ENCODE peak calls at places on chromosomes 6 and 20, in five cellular contexts. One of them, this sample, is unnamed.
A peak's percentile ranks its signal among the peaks of the same experiment; 100 is the strongest.

GRCh38 chr6:116287668-116288282 is 8.0 kb upstream of the TSPYL1 start:
- DNase-seq in mesendoderm: peak; percentile 71
- DNase-seq in H9: no peak
- DNase-seq in mesenchymal stem cell: peak; percentile 70
- DNase-seq in IMR-90: peak; percentile 74
- DNase-seq in this sample: peak; percentile 46

GRCh38 chr6:130322673-130323268 is 43.0 kb upstream of the TMEM200A start:
- DNase-seq in mesendoderm: peak; percentile 59
- DNase-seq in H9: no peak
- DNase-seq in mesenchymal stem cell: peak; percentile 70
- DNase-seq in IMR-90: peak; percentile 82
- DNase-seq in this sample: peak; percentile 39

GRCh38 chr20:47124235-47124717 is 229.6 kb downstream of the EYA2 start:
- DNase-seq in mesendoderm: no peak
- DNase-seq in H9: no peak
- DNase-seq in mesenchymal stem cell: no peak
- DNase-seq in IMR-90: no peak
- DNase-seq in this sample: no peak

GRCh38 chr6:157285422-157285779 is 37.9 kb downstream of the TMEM242 start:
- DNase-seq in mesendoderm: no peak
- DNase-seq in H9: no peak
- DNase-seq in mesenchymal stem cell: no peak
- DNase-seq in IMR-90: no peak
- DNase-seq in this sample: no peak

GRCh38 chr6:125191916-125192609 is 38.5 kb downstream of the TPD52L1 start:
- DNase-seq in mesendoderm: peak; percentile 95
- DNase-seq in H9: peak; percentile 80
- DNase-seq in mesenchymal stem cell: peak; percentile 79
- DNase-seq in IMR-90: peak; percentile 88
- DNase-seq in this sample: peak; percentile 31

GRCh38 chr6:151075005-151075404 is 164.8 kb upstream of the AKAP12 start:
- DNase-seq in mesendoderm: no peak
- DNase-seq in H9: no peak
- DNase-seq in mesenchymal stem cell: no peak
- DNase-seq in IMR-90: no peak
- DNase-seq in this sample: no peak

GRCh38 chr6:123393333-123393732 is 243.4 kb downstream of the TRDN start:
- DNase-seq in mesendoderm: peak; percentile 22
- DNase-seq in H9: no peak
- DNase-seq in mesenchymal stem cell: peak; percentile 35
- DNase-seq in IMR-90: no peak
- DNase-seq in this sample: no peak

GRCh38 chr6:103534107-103534506 is 1325.6 kb downstream of the HACE1 start:
- DNase-seq in mesendoderm: no peak
- DNase-seq in H9: no peak
- DNase-seq in mesenchymal stem cell: no peak
- DNase-seq in IMR-90: no peak
- DNase-seq in this sample: no peak

GRCh38 chr6:170149681-170150589 is 140.9 kb downstream of the DLL1 start:
- DNase-seq in mesendoderm: no peak
- DNase-seq in H9: no peak
- DNase-seq in mesenchymal stem cell: no peak
- DNase-seq in IMR-90: no peak
- DNase-seq in this sample: no peak

GRCh38 chr6:27290065-27290849 is 21.8 kb downstream of the POM121L2 start:
- DNase-seq in mesendoderm: peak; percentile 98
- DNase-seq in H9: peak; percentile 79
- DNase-seq in mesenchymal stem cell: no peak
- DNase-seq in IMR-90: peak; percentile 63
- DNase-seq in this sample: no peak

GRCh38 chr20:41085606-41086005 is 51.7 kb upstream of the PLCG1 start:
- DNase-seq in mesendoderm: no peak
- DNase-seq in H9: no peak
- DNase-seq in mesenchymal stem cell: no peak
- DNase-seq in IMR-90: no peak
- DNase-seq in this sample: no peak

GRCh38 chr20:38250607-38251006 is 9.9 kb downstream of the KIAA1755 start:
- DNase-seq in mesendoderm: no peak
- DNase-seq in H9: peak; percentile 40
- DNase-seq in mesenchymal stem cell: no peak
- DNase-seq in IMR-90: no peak
- DNase-seq in this sample: no peak

GRCh38 chr6:137767931-137768690 is 98.9 kb upstream of the TNFAIP3 start:
- DNase-seq in mesendoderm: no peak
- DNase-seq in H9: no peak
- DNase-seq in mesenchymal stem cell: peak; percentile 84
- DNase-seq in IMR-90: peak; percentile 64
- DNase-seq in this sample: no peak

GRCh38 chr6:73240730-73241129 is 15.4 kb upstream of the KHDC1L start:
- DNase-seq in mesendoderm: no peak
- DNase-seq in H9: no peak
- DNase-seq in mesenchymal stem cell: no peak
- DNase-seq in IMR-90: no peak
- DNase-seq in this sample: no peak

GRCh38 chr6:43282636-43283513 is 15.2 kb upstream of the SLC22A7 start:
- DNase-seq in mesendoderm: no peak
- DNase-seq in H9: no peak
- DNase-seq in mesenchymal stem cell: no peak
- DNase-seq in IMR-90: no peak
- DNase-seq in this sample: no peak

GRCh38 chr6:127484207-127484858 is 25.1 kb upstream of the KIAA0408 start:
- DNase-seq in mesendoderm: no peak
- DNase-seq in H9: no peak
- DNase-seq in mesenchymal stem cell: peak; percentile 65
- DNase-seq in IMR-90: peak; percentile 70
- DNase-seq in this sample: no peak

GRCh38 chr20:23412026-23412425 is 9.3 kb downstream of the NAPB start:
- DNase-seq in mesendoderm: peak; percentile 78
- DNase-seq in H9: no peak
- DNase-seq in mesenchymal stem cell: peak; percentile 65
- DNase-seq in IMR-90: peak; percentile 7
- DNase-seq in this sample: no peak

GRCh38 chr6:52361347-52361944 is 505 bp upstream of the PAQR8 start:
- DNase-seq in mesendoderm: peak; percentile 7
- DNase-seq in H9: no peak
- DNase-seq in mesenchymal stem cell: peak; percentile 70
- DNase-seq in IMR-90: peak; percentile 4
- DNase-seq in this sample: no peak

GRCh38 chr20:20075032-20075431 is 22.7 kb downstream of the CFAP61 start:
- DNase-seq in mesendoderm: no peak
- DNase-seq in H9: no peak
- DNase-seq in mesenchymal stem cell: no peak
- DNase-seq in IMR-90: no peak
- DNase-seq in this sample: no peak

GRCh38 chr6:25971187-25971811 is 8.7 kb downstream of the TRIM38 start:
- DNase-seq in mesendoderm: peak; percentile 86
- DNase-seq in H9: no peak
- DNase-seq in mesenchymal stem cell: peak; percentile 92
- DNase-seq in IMR-90: peak; percentile 92
- DNase-seq in this sample: no peak

GRCh38 chr6:133761706-133762105 is 127.2 kb upstream of the TCF21 start:
- DNase-seq in mesendoderm: no peak
- DNase-seq in H9: no peak
- DNase-seq in mesenchymal stem cell: peak; percentile 63
- DNase-seq in IMR-90: peak; percentile 81
- DNase-seq in this sample: no peak

GRCh38 chr20:10510216-10510615 is 75.1 kb downstream of the SLX4IP start:
- DNase-seq in mesendoderm: no peak
- DNase-seq in H9: no peak
- DNase-seq in mesenchymal stem cell: no peak
- DNase-seq in IMR-90: no peak
- DNase-seq in this sample: no peak

GRCh38 chr6:27126815-27127537 is 120.5 kb upstream of the PRSS16 start:
- DNase-seq in mesendoderm: peak; percentile 92
- DNase-seq in H9: peak; percentile 85
- DNase-seq in mesenchymal stem cell: peak; percentile 90
- DNase-seq in IMR-90: peak; percentile 90
- DNase-seq in this sample: peak; percentile 82

GRCh38 chr20:41050361-41051019 is 21.9 kb downstream of the TOP1 start:
- DNase-seq in mesendoderm: peak; percentile 51
- DNase-seq in H9: no peak
- DNase-seq in mesenchymal stem cell: peak; percentile 52
- DNase-seq in IMR-90: peak; percentile 68
- DNase-seq in this sample: no peak

GRCh38 chr6:83852528-83853177 is 507 bp upstream of the RIPPLY2 start:
- DNase-seq in mesendoderm: no peak
- DNase-seq in H9: no peak
- DNase-seq in mesenchymal stem cell: no peak
- DNase-seq in IMR-90: no peak
- DNase-seq in this sample: no peak

DNA sequence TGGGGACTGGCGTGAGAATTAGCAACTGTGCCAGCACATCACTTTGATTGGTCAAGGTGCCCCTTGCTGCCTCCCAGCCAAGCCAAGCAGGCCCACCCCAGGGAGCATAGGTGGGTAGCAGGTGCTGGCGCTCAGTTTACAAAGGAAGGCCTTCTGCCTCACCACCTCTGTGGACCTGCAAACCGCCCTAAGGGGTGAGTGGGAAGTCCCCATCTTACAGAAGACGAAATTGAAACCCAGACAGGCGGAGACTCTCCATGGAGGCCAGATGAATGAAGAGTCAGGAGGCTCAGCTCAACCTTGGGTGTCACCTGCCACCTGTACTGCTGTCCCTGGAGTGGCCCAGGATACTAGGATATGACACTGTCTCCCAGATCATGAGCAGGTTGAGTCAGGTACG is 21.5 kb upstream of the MAS1L start:
- DNase-seq in mesendoderm: no peak
- DNase-seq in H9: peak; percentile 6
- DNase-seq in mesenchymal stem cell: no peak
- DNase-seq in IMR-90: no peak
- DNase-seq in this sample: no peak
- H2BK15ac ChIP-seq in mesendoderm: no peak overlapping the region
- H2BK15ac ChIP-seq in H9: no peak overlapping the region
- H2BK15ac ChIP-seq in mesenchymal stem cell: no peak overlapping the region
- H2BK15ac ChIP-seq in IMR-90: no peak overlapping the region
- H2BK15ac ChIP-seq in this sample: no peak overlapping the region

GRCh38 chr20:61422636-61423425 is 170.8 kb downstream of the CDH4 start:
- DNase-seq in mesendoderm: peak; percentile 49
- DNase-seq in H9: peak; percentile 69
- DNase-seq in mesenchymal stem cell: no peak
- DNase-seq in IMR-90: no peak
- DNase-seq in this sample: no peak

GRCh38 chr20:61420781-61421180 is 168.7 kb downstream of the CDH4 start:
- DNase-seq in mesendoderm: no peak
- DNase-seq in H9: no peak
- DNase-seq in mesenchymal stem cell: no peak
- DNase-seq in IMR-90: no peak
- DNase-seq in this sample: no peak

GRCh38 chr20:61426361-61426760 is 174.3 kb downstream of the CDH4 start:
- DNase-seq in mesendoderm: no peak
- DNase-seq in H9: no peak
- DNase-seq in mesenchymal stem cell: no peak
- DNase-seq in IMR-90: no peak
- DNase-seq in this sample: no peak

GRCh38 chr20:61424628-61425420 is 172.8 kb downstream of the CDH4 start:
- DNase-seq in mesendoderm: no peak
- DNase-seq in H9: no peak
- DNase-seq in mesenchymal stem cell: no peak
- DNase-seq in IMR-90: no peak
- DNase-seq in this sample: no peak

GRCh38 chr20:61424011-61424627 is 172.1 kb downstream of the CDH4 start:
- DNase-seq in mesendoderm: no peak
- DNase-seq in H9: no peak
- DNase-seq in mesenchymal stem cell: no peak
- DNase-seq in IMR-90: no peak
- DNase-seq in this sample: no peak
- H2BK15ac ChIP-seq in mesendoderm: no peak overlapping the region
- H2BK15ac ChIP-seq in H9: no peak overlapping the region
- H2BK15ac ChIP-seq in mesenchymal stem cell: no peak overlapping the region
- H2BK15ac ChIP-seq in IMR-90: no peak overlapping the region
- H2BK15ac ChIP-seq in this sample: peak overlapping the region; percentile 53

GRCh38 chr6:165222315-165223025 is 86.9 kb downstream of the C6orf118 start:
- DNase-seq in mesendoderm: no peak
- DNase-seq in H9: no peak
- DNase-seq in mesenchymal stem cell: no peak
- DNase-seq in IMR-90: no peak
- DNase-seq in this sample: no peak

GRCh38 chr6:165220030-165220429 is 89.4 kb downstream of the C6orf118 start:
- DNase-seq in mesendoderm: no peak
- DNase-seq in H9: no peak
- DNase-seq in mesenchymal stem cell: no peak
- DNase-seq in IMR-90: no peak
- DNase-seq in this sample: no peak

GRCh38 chr6:165219629-165220028 is 89.8 kb downstream of the C6orf118 start:
- DNase-seq in mesendoderm: no peak
- DNase-seq in H9: no peak
- DNase-seq in mesenchymal stem cell: no peak
- DNase-seq in IMR-90: no peak
- DNase-seq in this sample: no peak

GRCh38 chr6:165227644-165228329 is 81.6 kb downstream of the C6orf118 start:
- DNase-seq in mesendoderm: no peak
- DNase-seq in H9: no peak
- DNase-seq in mesenchymal stem cell: no peak
- DNase-seq in IMR-90: no peak
- DNase-seq in this sample: no peak

GRCh38 chr6:165223736-165224135 is 85.7 kb downstream of the C6orf118 start:
- DNase-seq in mesendoderm: no peak
- DNase-seq in H9: no peak
- DNase-seq in mesenchymal stem cell: no peak
- DNase-seq in IMR-90: no peak
- DNase-seq in this sample: no peak
- H2BK15ac ChIP-seq in mesendoderm: no peak overlapping the region
- H2BK15ac ChIP-seq in H9: no peak overlapping the region
- H2BK15ac ChIP-seq in mesenchymal stem cell: no peak overlapping the region
- H2BK15ac ChIP-seq in IMR-90: no peak overlapping the region
- H2BK15ac ChIP-seq in this sample: no peak overlapping the region

GRCh38 chr20:3751664-3752385 is 15.7 kb downstream of the ADISSP start:
- DNase-seq in mesendoderm: peak; percentile 74
- DNase-seq in H9: peak; percentile 95
- DNase-seq in mesenchymal stem cell: peak; percentile 37
- DNase-seq in IMR-90: no peak
- DNase-seq in this sample: no peak

GRCh38 chr20:3753501-3754257 is 13.9 kb downstream of the ADISSP start:
- DNase-seq in mesendoderm: no peak
- DNase-seq in H9: no peak
- DNase-seq in mesenchymal stem cell: no peak
- DNase-seq in IMR-90: no peak
- DNase-seq in this sample: no peak

GRCh38 chr20:3751284-3751663 is 16.3 kb downstream of the ADISSP start:
- DNase-seq in mesendoderm: no peak
- DNase-seq in H9: peak; percentile 56
- DNase-seq in mesenchymal stem cell: no peak
- DNase-seq in IMR-90: no peak
- DNase-seq in this sample: no peak

GRCh38 chr20:3753098-3753497 is 14.5 kb downstream of the ADISSP start:
- DNase-seq in mesendoderm: peak; percentile 83
- DNase-seq in H9: peak; percentile 81
- DNase-seq in mesenchymal stem cell: peak; percentile 71
- DNase-seq in IMR-90: peak; percentile 73
- DNase-seq in this sample: peak; percentile 52

GRCh38 chr20:3752386-3752759 is 15.2 kb downstream of the ADISSP start:
- DNase-seq in mesendoderm: no peak
- DNase-seq in H9: no peak
- DNase-seq in mesenchymal stem cell: no peak
- DNase-seq in IMR-90: no peak
- DNase-seq in this sample: no peak
- H2BK15ac ChIP-seq in mesendoderm: no peak overlapping the region
- H2BK15ac ChIP-seq in H9: no peak overlapping the region
- H2BK15ac ChIP-seq in mesenchymal stem cell: no peak overlapping the region
- H2BK15ac ChIP-seq in IMR-90: no peak overlapping the region
- H2BK15ac ChIP-seq in this sample: no peak overlapping the region

This sample was measured in neuronal stem cell.